ENCODE peak calls at places on chromosomes 12 and 14, in five cellular contexts. E is fibroblast of lung, V is lung, I is aorta, Q is suprapubic skin. P is an unnamed sample. For H3K4me1, the result is how much of the 10 kb centered on the place peaks cover.

GRCh38 chr12:119036878-119037493 is 55.6 kb downstream of the SRRM4 start:
- DNase-seq in E (no peak), V (no peak), I (no peak), Q (no peak), P (no peak)

GRCh38 chr12:57240926-57241555 is 9.9 kb downstream of the STAC3 start:
- DNase-seq in E (peak), V (no peak), I (peak), Q (no peak), P (peak)

GRCh38 chr12:104055686-104056388 is 5.8 kb upstream of the GLT8D2 start:
- DNase-seq in E (peak), V (peak), I (no peak), Q (no peak), P (peak)

GRCh38 chr14:28676481-28676880 is 90.1 kb upstream of the FOXG1 start:
- DNase-seq in E (peak), V (no peak), I (no peak), Q (no peak), P (no peak)

GRCh38 chr12:105431537-105431936 is 101.0 kb downstream of the C12orf75 start:
- DNase-seq in E (no peak), V (no peak), I (no peak), Q (no peak), P (no peak)

GRCh38 chr14:26128931-26129674 is 468.7 kb downstream of the NOVA1 start:
- DNase-seq in E (no peak), V (no peak), I (no peak), Q (no peak), P (no peak)

GRCh38 chr12:116515674-116516073 is 43.5 kb upstream of the MAP1LC3B2 start:
- DNase-seq in E (no peak), V (no peak), I (no peak), Q (no peak), P (no peak)

GRCh38 chr12:32273712-32274111 is 125.6 kb upstream of the FGD4 start:
- DNase-seq in E (no peak), V (no peak), I (no peak), Q (no peak), P (no peak)

GRCh38 chr14:51394391-51394790 is 154.3 kb downstream of the TMX1 start:
- DNase-seq in E (peak), V (no peak), I (no peak), Q (no peak), P (no peak)

GRCh38 chr14:105861985-105862465 is 335.6 kb downstream of the TMEM121 start:
- DNase-seq in E (no peak), V (no peak), I (no peak), Q (peak), P (no peak)

GRCh38 chr12:93122089-93122488 is 193.0 kb upstream of the EEA1 start:
- DNase-seq in E (peak), V (no peak), I (no peak), Q (no peak), P (no peak)

GRCh38 chr12:112466011-112466422 is 47.3 kb downstream of the PTPN11 start:
- DNase-seq in E (no peak), V (no peak), I (no peak), Q (no peak), P (no peak)

GRCh38 chr12:20212658-20213387 is 155.5 kb upstream of the PDE3A start:
- DNase-seq in E (peak), V (peak), I (peak), Q (peak), P (peak)

GRCh38 chr14:60632257-60632656 is 17.0 kb downstream of the SIX1 start:
- DNase-seq in E (no peak), V (no peak), I (no peak), Q (no peak), P (no peak)

GRCh38 chr14:52602131-52602530 is 49.5 kb downstream of the GPR137C start:
- DNase-seq in E (no peak), V (no peak), I (no peak), Q (no peak), P (no peak)

GRCh38 chr12:108430245-108430644 is 84.8 kb upstream of the FICD start:
- DNase-seq in E (peak), V (no peak), I (no peak), Q (no peak), P (no peak)

GRCh38 chr12:51926718-51927117 is 19.4 kb downstream of the ACVRL1 start:
- DNase-seq in E (peak), V (no peak), I (no peak), Q (no peak), P (peak)

GRCh38 chr12:12025799-12026386 is 44.8 kb upstream of the BCL2L14 start:
- DNase-seq in E (no peak), V (no peak), I (no peak), Q (no peak), P (no peak)

GRCh38 chr14:73991097-73991496 is 28.0 kb downstream of the ENTPD5 start:
- DNase-seq in E (no peak), V (no peak), I (no peak), Q (no peak), P (no peak)

GRCh38 chr14:64726585-64726890 is 22.3 kb downstream of the PLEKHG3 start:
- DNase-seq in E (no peak), V (no peak), I (peak), Q (no peak), P (no peak)

GRCh38 chr12:119693006-119693405 is 25.1 kb downstream of the PRKAB1 start:
- DNase-seq in E (peak), V (peak), I (no peak), Q (no peak), P (peak)

GRCh38 chr14:60079723-60080122 is 12.0 kb upstream of the PCNX4 start:
- DNase-seq in E (no peak), V (no peak), I (no peak), Q (no peak), P (no peak)

GRCh38 chr12:67472551-67472950 is 176.0 kb upstream of the DYRK2 start:
- DNase-seq in E (no peak), V (no peak), I (no peak), Q (no peak), P (peak)

GRCh38 chr12:132886529-132887477 is 602 bp downstream of the CHFR start:
- DNase-seq in E (peak), V (peak), I (no peak), Q (no peak), P (no peak)

GRCh38 chr14:58639842-58640484 is 2.2 kb downstream of the DACT1 start:
- DNase-seq in E (peak), V (peak), I (no peak), Q (no peak), P (peak)

GRCh38 chr14:35221462-35221861 is 70.7 kb upstream of the PSMA6 start:
- DNase-seq in E (no peak), V (no peak), I (no peak), Q (no peak), P (no peak)

GRCh38 chr14:96626916-96627315 is 124.7 kb downstream of the PAPOLA start:
- DNase-seq in E (no peak), V (no peak), I (peak), Q (peak), P (no peak)

GRCh38 chr12:128606040-128606439 is 217.7 kb downstream of the SLC15A4 start:
- DNase-seq in E (no peak), V (no peak), I (no peak), Q (no peak), P (no peak)

GRCh38 chr14:99554184-99554583 is 49.8 kb downstream of the CCDC85C start:
- DNase-seq in E (no peak), V (no peak), I (no peak), Q (no peak), P (peak)
- H3K4me1 ChIP-seq in E (under half), V (under half), I (under half), Q (under half), P (under half)

DNA sequence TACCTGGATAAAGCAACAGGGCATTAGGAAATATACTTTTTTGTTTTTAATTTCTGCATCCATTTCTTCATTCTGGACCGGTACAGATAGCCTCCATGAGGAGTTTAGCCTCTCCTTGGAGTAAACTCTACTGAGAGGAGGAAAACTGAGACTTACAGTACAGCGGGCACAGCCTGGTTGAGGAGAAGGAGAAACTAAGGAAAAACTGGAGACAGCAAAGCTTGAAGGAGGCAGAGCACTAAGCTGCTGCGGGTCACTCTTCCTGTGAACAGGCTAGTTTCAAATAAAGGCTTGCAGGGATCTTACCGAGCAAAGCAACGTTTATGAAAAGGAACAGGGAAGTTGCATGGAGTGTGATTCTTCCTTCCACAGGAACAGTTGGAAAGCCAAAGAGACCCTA is 362 bp upstream of the SSTR1 start:
- DNase-seq in E (no peak), V (no peak), I (no peak), Q (no peak), P (no peak)
- H3K4me3 ChIP-seq in E (no peak), V (no peak), I (no peak), Q (peak), P (peak)

GRCh38 chr12:106773945-106774807 is at the start of gene RIC8B:
- DNase-seq in E (peak), V (peak), I (peak), Q (peak), P (peak)

GRCh38 chr12:106771425-106771824 is 3.1 kb upstream of the RIC8B start:
- DNase-seq in E (no peak), V (no peak), I (no peak), Q (no peak), P (no peak)

GRCh38 chr12:106773286-106773685 is 1.2 kb upstream of the RIC8B start:
- DNase-seq in E (no peak), V (no peak), I (no peak), Q (no peak), P (no peak)

GRCh38 chr12:106776897-106777296 is 2.4 kb downstream of the RIC8B start:
- DNase-seq in E (no peak), V (no peak), I (no peak), Q (no peak), P (no peak)

GRCh38 chr12:106774808-106775524 is 484 bp downstream of the RIC8B start:
- DNase-seq in E (no peak), V (no peak), I (no peak), Q (no peak), P (no peak)
- H3K4me1 ChIP-seq in E (under half), V (under half), I (under half), Q (under half), P (under half)

GRCh38 chr14:68974759-68975347 is 4.2 kb downstream of the ACTN1 start:
- DNase-seq in E (no peak), V (no peak), I (peak), Q (no peak), P (no peak)
- H3K4me3 ChIP-seq in E (no peak), V (no peak), I (no peak), Q (no peak), P (no peak)

DNA sequence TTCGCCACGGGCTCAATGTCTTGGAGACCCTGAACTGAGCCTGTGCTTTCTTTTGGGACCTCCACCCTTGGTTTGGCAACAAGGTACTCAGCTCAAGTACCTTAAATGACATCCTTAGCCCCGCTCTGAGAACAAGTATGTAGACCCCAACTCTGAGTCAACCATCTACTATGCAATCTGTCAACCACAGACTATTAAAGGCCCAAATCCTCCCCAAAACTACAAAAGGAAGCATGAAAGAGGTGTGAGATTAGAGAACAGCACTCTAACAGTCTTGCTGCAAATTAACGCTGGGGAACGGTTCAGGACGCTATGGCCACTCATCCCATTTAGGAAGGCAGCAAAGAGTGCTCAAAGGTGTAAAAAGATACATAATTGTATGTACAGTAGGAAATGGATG is 52.1 kb downstream of the CCDC88C start:
- DNase-seq in E (no peak), V (no peak), I (no peak), Q (no peak), P (no peak)
- H3K4me1 ChIP-seq in E (under half), V (under half), I (under half), Q (under half), P (under half)

GRCh38 chr14:55237999-55238680 is 33.1 kb upstream of the FBXO34 start:
- DNase-seq in E (no peak), V (no peak), I (no peak), Q (no peak), P (no peak)
- H3K4me3 ChIP-seq in E (no peak), V (no peak), I (no peak), Q (no peak), P (no peak)

GRCh38 chr12:3230758-3231375 is 153.7 kb downstream of the TSPAN9 start:
- DNase-seq in E (no peak), V (no peak), I (no peak), Q (no peak), P (no peak)

GRCh38 chr12:3231399-3231876 is 154.3 kb downstream of the TSPAN9 start:
- DNase-seq in E (no peak), V (no peak), I (no peak), Q (no peak), P (peak)

GRCh38 chr12:3227076-3227975 is 150.1 kb downstream of the TSPAN9 start:
- DNase-seq in E (no peak), V (no peak), I (no peak), Q (no peak), P (peak)

GRCh38 chr12:3228587-3228986 is 151.4 kb downstream of the TSPAN9 start:
- DNase-seq in E (no peak), V (no peak), I (no peak), Q (no peak), P (no peak)

GRCh38 chr12:3229577-3229976 is 152.4 kb downstream of the TSPAN9 start:
- DNase-seq in E (no peak), V (no peak), I (no peak), Q (no peak), P (no peak)
- H3K4me1 ChIP-seq in E (under half), V (under half), I (under half), Q (under half), P (under half)